ENCODE peak calls at places on chromosomes 6 and 20, in four cellular contexts. G is activated T-cell treated with anti-CD3 and anti-CD28 coated beads for 1 hour; L is CD4-positive, alpha-beta T cell; V is astrocyte of the cerebellum. I is an unnamed sample.

GRCh38 chr6:5695260-5696245 is 311.2 kb downstream of the NRN1 start:
- DNase-seq in L (no peak), V (peak), G (no peak), I (no peak)

GRCh38 chr6:169654590-169655391 is 47.0 kb downstream of the WDR27 start:
- DNase-seq in G (peak), L (peak), V (peak), I (peak)

GRCh38 chr6:43061861-43062260 is 2.4 kb downstream of the KLC4 start:
- DNase-seq in L (no peak), G (no peak), V (no peak), I (no peak)

GRCh38 chr6:158853072-158853871 is 34.1 kb upstream of the EZR start:
- DNase-seq in L (peak), V (peak), G (peak), I (peak)

GRCh38 chr20:60652615-60653014 is 599.4 kb upstream of the CDH4 start:
- DNase-seq in G (no peak), L (no peak), V (no peak), I (no peak)

GRCh38 chr6:125164696-125165095 is 11.1 kb downstream of the TPD52L1 start:
- DNase-seq in V (no peak), G (no peak), L (no peak), I (no peak)

GRCh38 chr20:62895539-62895938 is 30.8 kb downstream of the DIDO1 start:
- DNase-seq in L (no peak), V (no peak), G (no peak), I (no peak)

GRCh38 chr6:34189806-34190503 is 44.1 kb upstream of the GRM4 start:
- DNase-seq in G (peak), V (no peak), L (peak), I (peak)

GRCh38 chr20:53748176-53748575 is 154.5 kb upstream of the ZNF217 start:
- DNase-seq in L (no peak), G (no peak), V (no peak), I (no peak)

GRCh38 chr6:2949536-2950083 is 21.8 kb downstream of the SERPINB6 start:
- DNase-seq in G (no peak), V (no peak), L (no peak), I (no peak)

GRCh38 chr6:106872044-106872443 is 102.5 kb downstream of the CD24 start:
- DNase-seq in G (no peak), L (no peak), V (no peak), I (no peak)

GRCh38 chr20:53677447-53678314 is 84.0 kb upstream of the ZNF217 start:
- DNase-seq in G (peak), V (no peak), L (no peak), I (no peak)

GRCh38 chr6:11161031-11161966 is 49.8 kb upstream of the ERVFRD-1 start:
- DNase-seq in V (peak), L (no peak), G (no peak), I (no peak)

GRCh38 chr6:45415778-45416518 is 38.2 kb upstream of the SUPT3H start:
- DNase-seq in G (no peak), L (no peak), V (no peak), I (no peak)

GRCh38 chr6:36968266-36968977 is 13.9 kb downstream of the PI16 start:
- DNase-seq in V (no peak), G (no peak), L (no peak), I (no peak)

GRCh38 chr6:15531973-15532372 is 130.9 kb downstream of the DTNBP1 start:
- DNase-seq in V (no peak), G (no peak), L (no peak), I (no peak)

GRCh38 chr6:141744971-141745370 is 387.8 kb upstream of the GJE1 start:
- DNase-seq in V (peak), L (no peak), G (no peak), I (no peak)

GRCh38 chr6:119035459-119035858 is 43.0 kb downstream of the FAM184A start:
- DNase-seq in V (no peak), L (no peak), G (no peak), I (no peak)

GRCh38 chr6:28081486-28081751 is 1.1 kb downstream of the ZNF165 start:
- DNase-seq in G (no peak), L (peak), V (no peak), I (no peak)

GRCh38 chr6:83138758-83139157 is 54.3 kb downstream of the PGM3 start:
- DNase-seq in V (no peak), G (no peak), L (no peak), I (no peak)

GRCh38 chr6:150867117-150867516 is 1.6 kb downstream of the MTHFD1L start:
- DNase-seq in G (no peak), V (no peak), L (no peak), I (no peak)

GRCh38 chr6:49550413-49551125 is at the start of gene C6orf141:
- DNase-seq in G (no peak), L (no peak), V (no peak), I (no peak)

GRCh38 chr6:111589366-111589765 is 16.3 kb downstream of the TRAF3IP2 start:
- DNase-seq in V (no peak), G (no peak), L (no peak), I (no peak)

GRCh38 chr6:154923199-154923869 is 71.8 kb upstream of the TIAM2 start:
- DNase-seq in L (no peak), G (no peak), V (no peak), I (no peak)

GRCh38 chr6:157184202-157185015 is 138.9 kb downstream of the TMEM242 start:
- DNase-seq in V (no peak), L (peak), G (peak), I (peak)

GRCh38 chr20:11084508-11084907 is 410.7 kb upstream of the JAG1 start:
- DNase-seq in G (no peak), L (no peak), V (no peak), I (no peak)

GRCh38 chr6:3466488-3467219 is 9.8 kb upstream of the SLC22A23 start:
- DNase-seq in G (no peak), L (no peak), V (no peak), I (no peak)

GRCh38 chr20:63706027-63706695 is 1.6 kb downstream of the ARFRP1 start:
- DNase-seq in L (no peak), V (no peak), G (no peak), I (no peak)

GRCh38 chr6:54264581-54265272 is 43.5 kb upstream of the TINAG start:
- DNase-seq in L (no peak), G (no peak), V (no peak), I (no peak)

GRCh38 chr6:20661721-20662120 is 127.5 kb downstream of the CDKAL1 start:
- DNase-seq in L (no peak), V (no peak), G (no peak), I (no peak)

GRCh38 chr6:161242779-161243693 is 30.8 kb downstream of the AGPAT4 start:
- DNase-seq in L (no peak), G (peak), V (peak), I (no peak)

GRCh38 chr6:154542747-154543146 is 32.3 kb upstream of the CNKSR3 start:
- DNase-seq in G (no peak), L (no peak), V (no peak), I (no peak)

GRCh38 chr6:32200711-32201475 is 8.4 kb upstream of the GPSM3 start:
- DNase-seq in V (no peak), L (no peak), G (no peak), I (no peak)

GRCh38 chr6:144321839-144322591 is 36.9 kb downstream of the UTRN start:
- DNase-seq in L (no peak), G (no peak), V (no peak), I (no peak)

GRCh38 chr6:43720999-43721398 is 33.4 kb upstream of the MRPS18A start:
- DNase-seq in L (no peak), V (no peak), G (no peak), I (no peak)

GRCh38 chr6:47563162-47563561 is 85.6 kb downstream of the CD2AP start:
- DNase-seq in L (no peak), G (no peak), V (no peak), I (no peak)

GRCh38 chr6:135572051-135572450 is 74.5 kb upstream of the AHI1 start:
- DNase-seq in L (no peak), V (no peak), G (no peak), I (no peak)